ENCODE peak calls at places on chromosomes 6 and 20, in five cellular contexts. One of them, this sample, is unnamed. For H3K36me3, the result is how much of the 10 kb centered on the place peaks cover.

GRCh38 chr20:3716195-3716834 is 3.9 kb upstream of the SIGLEC1 start:
- DNase-seq in cardiac muscle cell: peak
- DNase-seq in tibial artery: no peak
- DNase-seq in OCI-LY7: peak
- DNase-seq in psoas muscle: peak
- DNase-seq in this sample: no peak

GRCh38 chr20:6611911-6612614 is 155.4 kb upstream of the BMP2 start:
- DNase-seq in cardiac muscle cell: no peak
- DNase-seq in tibial artery: no peak
- DNase-seq in OCI-LY7: no peak
- DNase-seq in psoas muscle: no peak
- DNase-seq in this sample: no peak

GRCh38 chr6:15561447-15562199 is 101.2 kb downstream of the DTNBP1 start:
- DNase-seq in cardiac muscle cell: peak
- DNase-seq in tibial artery: no peak
- DNase-seq in OCI-LY7: no peak
- DNase-seq in psoas muscle: no peak
- DNase-seq in this sample: no peak

GRCh38 chr20:37968726-37969401 is 64.4 kb downstream of the TTI1 start:
- DNase-seq in cardiac muscle cell: no peak
- DNase-seq in tibial artery: peak
- DNase-seq in OCI-LY7: no peak
- DNase-seq in psoas muscle: no peak
- DNase-seq in this sample: peak

GRCh38 chr6:127515234-127515793 is 3.8 kb downstream of the MTCL3 start:
- DNase-seq in cardiac muscle cell: peak
- DNase-seq in tibial artery: no peak
- DNase-seq in OCI-LY7: peak
- DNase-seq in psoas muscle: no peak
- DNase-seq in this sample: no peak

GRCh38 chr20:29689411-29690225 is 1567.8 kb upstream of the DEFB115 start:
- DNase-seq in cardiac muscle cell: peak
- DNase-seq in tibial artery: no peak
- DNase-seq in OCI-LY7: no peak
- DNase-seq in psoas muscle: peak
- DNase-seq in this sample: no peak

GRCh38 chr6:144266091-144266649 is 19.0 kb upstream of the UTRN start:
- DNase-seq in cardiac muscle cell: peak
- DNase-seq in tibial artery: peak
- DNase-seq in OCI-LY7: no peak
- DNase-seq in psoas muscle: peak
- DNase-seq in this sample: no peak

GRCh38 chr20:23570178-23570577 is 1.9 kb upstream of the CST9L start:
- DNase-seq in cardiac muscle cell: no peak
- DNase-seq in tibial artery: no peak
- DNase-seq in OCI-LY7: no peak
- DNase-seq in psoas muscle: no peak
- DNase-seq in this sample: no peak

GRCh38 chr20:1225729-1226313 is at the start of gene RAD21L1:
- DNase-seq in cardiac muscle cell: peak
- DNase-seq in tibial artery: peak
- DNase-seq in OCI-LY7: peak
- DNase-seq in psoas muscle: peak
- DNase-seq in this sample: peak

GRCh38 chr6:25655746-25656145 is 3.7 kb downstream of the SCGN start:
- DNase-seq in cardiac muscle cell: peak
- DNase-seq in tibial artery: no peak
- DNase-seq in OCI-LY7: no peak
- DNase-seq in psoas muscle: no peak
- DNase-seq in this sample: no peak

GRCh38 chr6:6386010-6386409 is 65.5 kb upstream of the F13A1 start:
- DNase-seq in cardiac muscle cell: peak
- DNase-seq in tibial artery: no peak
- DNase-seq in OCI-LY7: no peak
- DNase-seq in psoas muscle: no peak
- DNase-seq in this sample: no peak

GRCh38 chr6:7543761-7544424 is 2.4 kb downstream of the DSP start:
- DNase-seq in cardiac muscle cell: no peak
- DNase-seq in tibial artery: no peak
- DNase-seq in OCI-LY7: no peak
- DNase-seq in psoas muscle: no peak
- DNase-seq in this sample: peak

GRCh38 chr6:123575218-123575617 is 61.5 kb downstream of the TRDN start:
- DNase-seq in cardiac muscle cell: no peak
- DNase-seq in tibial artery: no peak
- DNase-seq in OCI-LY7: no peak
- DNase-seq in psoas muscle: no peak
- DNase-seq in this sample: no peak

GRCh38 chr6:144346719-144347446 is 61.7 kb downstream of the UTRN start:
- DNase-seq in cardiac muscle cell: peak
- DNase-seq in tibial artery: no peak
- DNase-seq in OCI-LY7: no peak
- DNase-seq in psoas muscle: no peak
- DNase-seq in this sample: peak

GRCh38 chr6:31272431-31272830 is 539 bp upstream of the HLA-C start:
- DNase-seq in cardiac muscle cell: peak
- DNase-seq in tibial artery: no peak
- DNase-seq in OCI-LY7: peak
- DNase-seq in psoas muscle: no peak
- DNase-seq in this sample: no peak

GRCh38 chr6:80363501-80363900 is 257.0 kb downstream of the BCKDHB start:
- DNase-seq in cardiac muscle cell: peak
- DNase-seq in tibial artery: no peak
- DNase-seq in OCI-LY7: no peak
- DNase-seq in psoas muscle: no peak
- DNase-seq in this sample: no peak

GRCh38 chr20:50335105-50335504 is 144.5 kb downstream of the CEBPB start:
- DNase-seq in cardiac muscle cell: peak
- DNase-seq in tibial artery: no peak
- DNase-seq in OCI-LY7: peak
- DNase-seq in psoas muscle: no peak
- DNase-seq in this sample: no peak
- H3K27ac ChIP-seq in cardiac muscle cell: no peak
- H3K27ac ChIP-seq in tibial artery: no peak
- H3K27ac ChIP-seq in OCI-LY7: no peak
- H3K27ac ChIP-seq in psoas muscle: no peak
- H3K27ac ChIP-seq in this sample: no peak

GRCh38 chr6:39223535-39223934 is 5.7 kb downstream of the KCNK5 start:
- DNase-seq in cardiac muscle cell: no peak
- DNase-seq in tibial artery: no peak
- DNase-seq in OCI-LY7: no peak
- DNase-seq in psoas muscle: no peak
- DNase-seq in this sample: no peak
- H3K36me3 ChIP-seq in cardiac muscle cell: under half
- H3K36me3 ChIP-seq in tibial artery: under half
- H3K36me3 ChIP-seq in OCI-LY7: under half
- H3K36me3 ChIP-seq in psoas muscle: under half
- H3K36me3 ChIP-seq in this sample: under half

DNA sequence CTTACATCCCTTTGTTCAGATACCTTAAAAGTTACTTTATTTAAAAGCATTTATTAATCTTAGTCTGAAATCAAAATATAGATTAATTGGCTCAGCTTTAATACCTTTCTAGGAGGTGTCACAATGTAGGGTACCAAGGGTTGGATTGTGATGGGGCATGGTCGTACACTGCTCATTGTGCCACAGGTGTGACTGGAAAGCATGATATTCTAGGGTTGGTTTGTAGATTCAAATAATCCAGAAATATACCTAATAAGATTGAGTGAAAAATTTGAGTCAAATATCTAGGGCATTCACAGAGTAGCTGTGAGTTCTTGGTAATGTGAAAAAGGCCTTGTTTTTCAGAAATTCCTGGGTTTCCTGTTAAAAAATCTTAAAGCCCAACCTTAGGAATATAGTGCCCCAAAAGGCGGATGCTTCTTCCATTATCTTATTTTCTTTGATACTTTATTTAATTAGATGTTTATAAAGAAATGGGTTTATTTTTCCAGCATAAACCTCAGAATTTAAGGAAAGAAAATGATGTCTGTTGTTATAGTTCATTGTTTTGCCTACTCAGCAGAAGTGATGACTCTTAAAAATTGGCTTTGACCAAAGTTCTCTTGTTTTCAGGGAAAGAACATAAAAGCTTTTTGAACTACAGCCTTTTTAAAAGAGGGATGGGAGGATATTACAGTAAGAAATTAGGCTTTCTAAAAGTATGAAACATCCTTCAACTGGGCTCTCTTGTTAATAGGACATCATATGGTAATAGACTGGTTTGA is 4.9 kb downstream of the SRSF6 start:
- DNase-seq in cardiac muscle cell: no peak
- DNase-seq in tibial artery: no peak
- DNase-seq in OCI-LY7: no peak
- DNase-seq in psoas muscle: no peak
- DNase-seq in this sample: no peak
- TF ChIP-seq CTCF in cardiac muscle cell: no peak
- TF ChIP-seq CTCF in tibial artery: no peak
- TF ChIP-seq CTCF in OCI-LY7: no peak
- TF ChIP-seq CTCF in psoas muscle: no peak
- TF ChIP-seq CTCF in this sample: no peak

DNA sequence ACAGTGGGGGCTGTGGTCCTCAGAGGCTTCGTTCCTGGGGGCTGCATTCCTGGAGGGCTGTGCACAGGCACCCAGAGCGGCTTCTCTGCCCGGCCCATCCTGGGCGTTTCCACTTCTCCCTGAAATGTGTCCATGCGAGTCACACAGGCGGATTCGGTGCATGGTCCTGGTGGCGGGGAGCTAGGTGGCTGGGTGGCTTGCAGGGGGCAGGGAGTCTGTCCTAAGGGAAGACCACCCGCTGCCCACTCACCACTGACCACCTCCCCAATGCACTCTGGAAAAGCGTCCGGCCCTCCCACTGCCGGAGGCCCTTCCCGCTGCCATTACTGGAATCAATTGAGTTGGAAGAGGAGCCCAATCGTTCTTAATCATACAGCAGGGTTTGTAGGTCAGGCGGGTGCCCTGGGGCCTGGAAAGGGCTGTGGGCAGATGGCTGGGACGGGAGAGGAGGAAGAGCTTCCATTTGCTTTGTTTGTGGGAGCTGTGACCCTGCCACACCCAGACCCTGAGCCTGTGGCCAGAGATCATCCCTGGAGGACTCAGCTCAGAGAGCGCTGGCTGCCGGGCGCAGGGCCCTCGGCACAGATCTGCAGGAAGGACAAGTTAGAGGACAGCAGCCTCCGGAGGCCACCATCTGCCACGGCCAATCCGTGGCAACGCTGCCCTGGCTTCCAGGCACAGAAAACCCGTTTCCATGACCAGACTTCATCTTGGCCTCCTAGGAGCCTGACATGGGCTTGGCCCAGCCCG is 6.3 kb downstream of the CHRNA4 start:
- DNase-seq in cardiac muscle cell: no peak
- DNase-seq in tibial artery: no peak
- DNase-seq in OCI-LY7: no peak
- DNase-seq in psoas muscle: no peak
- DNase-seq in this sample: no peak
- H3K27ac ChIP-seq in cardiac muscle cell: no peak
- H3K27ac ChIP-seq in tibial artery: no peak
- H3K27ac ChIP-seq in OCI-LY7: no peak
- H3K27ac ChIP-seq in psoas muscle: no peak
- H3K27ac ChIP-seq in this sample: no peak

DNA sequence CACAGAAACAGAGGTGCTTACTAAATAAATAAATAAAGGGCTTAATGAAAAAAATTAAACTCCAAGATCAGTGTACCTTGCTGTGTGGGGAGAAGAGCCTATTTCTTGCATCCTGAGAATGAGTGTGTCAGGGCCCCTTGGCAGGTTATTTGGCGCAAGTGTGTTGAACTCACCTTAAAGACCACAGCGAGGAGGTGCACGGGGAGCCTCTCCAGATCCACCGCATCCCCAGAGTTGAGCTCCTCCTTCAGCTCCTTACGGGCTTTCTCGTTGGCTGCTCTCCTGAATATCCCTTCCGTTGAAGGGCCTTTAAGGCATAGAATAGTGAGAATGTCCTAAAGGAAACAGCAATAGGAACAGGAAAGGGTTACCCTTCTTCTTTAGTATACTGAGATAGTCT is 3.6 kb downstream of the TAGAP start:
- DNase-seq in cardiac muscle cell: no peak
- DNase-seq in tibial artery: no peak
- DNase-seq in OCI-LY7: no peak
- DNase-seq in psoas muscle: no peak
- DNase-seq in this sample: peak
- H3K36me3 ChIP-seq in cardiac muscle cell: under half
- H3K36me3 ChIP-seq in tibial artery: under half
- H3K36me3 ChIP-seq in OCI-LY7: half or more
- H3K36me3 ChIP-seq in psoas muscle: under half
- H3K36me3 ChIP-seq in this sample: under half

DNA sequence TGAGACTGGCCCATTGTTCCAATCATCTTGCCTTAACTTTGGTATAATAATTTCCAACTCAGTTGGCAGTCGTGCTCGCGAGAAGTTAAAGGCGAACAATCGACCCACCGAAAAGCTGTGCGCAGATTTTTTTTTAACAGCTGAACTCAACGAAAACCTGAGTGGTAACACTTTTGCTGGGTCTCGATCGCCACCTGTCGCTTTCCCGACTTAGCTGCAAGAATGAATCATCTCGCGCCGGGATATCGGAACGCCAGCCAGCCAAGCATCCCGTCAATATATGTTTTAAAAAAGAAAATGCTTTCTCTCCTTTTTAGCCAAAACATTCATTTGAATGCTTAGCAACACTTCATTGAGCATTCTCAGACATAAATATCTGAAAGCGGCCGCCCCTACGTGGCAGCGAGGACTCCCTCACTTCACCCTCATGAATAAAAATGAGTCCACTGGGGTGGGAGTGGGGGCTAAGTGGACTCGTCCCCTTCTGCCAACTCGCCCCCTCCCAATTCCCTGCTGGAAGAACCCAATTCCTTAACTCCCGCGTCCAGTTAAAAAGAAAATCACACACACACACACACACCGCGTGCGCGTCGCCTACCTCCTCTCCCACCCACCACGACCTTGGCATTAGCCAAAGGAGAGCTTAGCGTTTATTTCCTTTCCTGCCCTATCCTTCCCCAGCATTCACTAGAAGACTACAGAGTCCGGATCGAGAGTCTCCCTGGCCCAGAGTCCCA is 1.5 kb downstream of the COL12A1 start:
- DNase-seq in cardiac muscle cell: peak
- DNase-seq in tibial artery: peak
- DNase-seq in OCI-LY7: no peak
- DNase-seq in psoas muscle: peak
- DNase-seq in this sample: peak
- TF ChIP-seq CTCF in cardiac muscle cell: peak
- TF ChIP-seq CTCF in tibial artery: peak
- TF ChIP-seq CTCF in OCI-LY7: no peak
- TF ChIP-seq CTCF in psoas muscle: peak
- TF ChIP-seq CTCF in this sample: peak

This sample was measured in esophagus muscularis mucosa.